ENCODE peak calls at places on chromosomes 2 and 18, in nine cellular contexts. B is foreskin fibroblast; V is SW480; A is NCI-H460; R is EL; Q is pancreas; D is central memory CD4-positive, alpha-beta T cell; H is non-pigmented ciliary epithelial cell; M is NCI-H345. I is an unnamed sample.

GRCh38 chr2:38709515-38710194 is 41.5 kb downstream of the SRSF7 start:
- DNase-seq in M (no peak), B (no peak), H (no peak), V (no peak), A (no peak), R (no peak), Q (no peak), D (peak), I (no peak)

GRCh38 chr2:12284487-12284886 is 432.2 kb upstream of the TRIB2 start:
- DNase-seq in A (no peak), R (peak), V (no peak), D (no peak), Q (no peak), B (peak), M (no peak), H (no peak), I (no peak)

GRCh38 chr2:191724015-191724414 is 46.1 kb downstream of the NABP1 start:
- DNase-seq in B (no peak), M (peak), A (no peak), R (no peak), H (no peak), Q (no peak), V (no peak), D (no peak), I (no peak)

GRCh38 chr2:46803911-46804670 is 111.5 kb downstream of the MCFD2 start:
- DNase-seq in A (no peak), B (peak), M (no peak), Q (no peak), D (no peak), V (peak), R (peak), H (peak), I (no peak)

GRCh38 chr18:8351173-8351572 is 258.1 kb upstream of the RAB12 start:
- DNase-seq in B (peak), M (no peak), R (no peak), V (no peak), D (no peak), A (no peak), Q (no peak), H (no peak), I (no peak)

GRCh38 chr2:219851801-219852481 is 224.5 kb downstream of the SLC4A3 start:
- DNase-seq in V (no peak), R (peak), A (no peak), H (no peak), Q (no peak), D (no peak), M (no peak), B (peak), I (no peak)

GRCh38 chr2:15447381-15447780 is 113.8 kb downstream of the NBAS start:
- DNase-seq in V (no peak), A (no peak), H (no peak), Q (no peak), B (no peak), D (no peak), M (no peak), R (no peak), I (no peak)

GRCh38 chr2:241120440-241120839 is 18.4 kb upstream of the MTERF4 start:
- DNase-seq in M (no peak), H (no peak), A (no peak), D (no peak), V (no peak), R (no peak), B (no peak), Q (no peak), I (no peak)

GRCh38 chr2:236790991-236791390 is 221.4 kb downstream of the ACKR3 start:
- DNase-seq in V (no peak), D (no peak), B (no peak), Q (no peak), A (no peak), M (no peak), R (no peak), H (no peak), I (no peak)

GRCh38 chr2:155456222-155456621 is 757.7 kb downstream of the KCNJ3 start:
- DNase-seq in Q (no peak), A (no peak), M (no peak), D (no peak), H (no peak), R (no peak), B (no peak), V (no peak), I (no peak)

GRCh38 chr2:198763793-198764192 is 693.9 kb downstream of the SATB2 start:
- DNase-seq in Q (no peak), M (no peak), H (no peak), B (no peak), V (no peak), D (no peak), R (no peak), A (no peak), I (no peak)

GRCh38 chr2:24586955-24587354 is 95.9 kb downstream of the NCOA1 start:
- DNase-seq in D (peak), Q (no peak), A (no peak), R (no peak), M (no peak), V (no peak), B (no peak), H (no peak), I (no peak)

GRCh38 chr2:38554973-38555595 is 47.6 kb downstream of the HNRNPLL start:
- DNase-seq in R (peak), M (no peak), B (peak), V (no peak), A (no peak), D (no peak), Q (no peak), H (no peak), I (no peak)

GRCh38 chr2:208134928-208135586 is 5.4 kb upstream of the CRYGC start:
- DNase-seq in B (no peak), V (no peak), Q (no peak), R (no peak), M (no peak), A (no peak), H (no peak), D (no peak), I (no peak)

GRCh38 chr18:26159353-26159752 is 25.7 kb downstream of the PSMA8 start:
- DNase-seq in B (peak), D (no peak), M (no peak), V (peak), A (peak), R (no peak), H (no peak), Q (no peak), I (no peak)

GRCh38 chr18:59419386-59419785 is 60.3 kb upstream of the LMAN1 start:
- DNase-seq in D (no peak), Q (no peak), B (peak), H (no peak), M (no peak), R (peak), A (no peak), V (no peak), I (no peak)

GRCh38 chr2:238843476-238843875 is 4.4 kb upstream of the TWIST2 start:
- DNase-seq in H (no peak), V (no peak), M (no peak), B (peak), Q (no peak), D (no peak), R (peak), A (no peak), I (no peak)

GRCh38 chr18:49016648-49017539 is 66.1 kb upstream of the SMAD7 start:
- DNase-seq in B (peak), M (no peak), Q (peak), D (no peak), H (no peak), A (no peak), V (peak), R (peak), I (peak)

GRCh38 chr2:74756356-74756890 is 77.5 kb upstream of the HK2 start:
- DNase-seq in B (peak), A (no peak), H (no peak), Q (no peak), M (no peak), V (no peak), R (no peak), D (no peak), I (no peak)

GRCh38 chr18:45690975-45691815 is 32.8 kb upstream of the SLC14A1 start:
- DNase-seq in B (peak), D (peak), H (peak), V (peak), A (peak), R (peak), M (peak), Q (peak), I (peak)

GRCh38 chr2:44205169-44205568 is 36.5 kb downstream of the PPM1B start:
- DNase-seq in M (no peak), V (no peak), R (no peak), A (no peak), H (no peak), Q (no peak), D (no peak), B (no peak), I (no peak)

GRCh38 chr2:171919453-171919852 is 2.8 kb upstream of the HAT1 start:
- DNase-seq in B (no peak), M (no peak), H (no peak), Q (no peak), A (no peak), D (no peak), V (no peak), R (no peak), I (no peak)

GRCh38 chr2:95359035-95359434 is 43.5 kb upstream of the FAHD2A start:
- DNase-seq in A (no peak), D (no peak), H (peak), M (no peak), B (peak), V (no peak), Q (no peak), R (peak), I (no peak)

GRCh38 chr2:25301453-25302352 is 40.0 kb downstream of the DNMT3A start:
- DNase-seq in R (peak), D (peak), Q (no peak), V (peak), B (peak), H (peak), M (no peak), A (no peak), I (no peak)

GRCh38 chr2:6880200-6880733 is 2.7 kb downstream of the RSAD2 start:
- DNase-seq in H (no peak), R (peak), M (no peak), B (no peak), D (peak), Q (no peak), A (no peak), V (no peak), I (no peak)